ENCODE peak calls at places on chromosomes 4 and X, in five cellular contexts. I, X, Z, S and R are unnamed samples.

GRCh38 chr4:48949518-48950207 is 36.4 kb upstream of the CWH43 start:
- DNase-seq in X (no peak), Z (no peak), I (no peak), S (no peak), R (no peak)

GRCh38 chr4:39976141-39976944 is 1.4 kb downstream of the PDS5A start:
- DNase-seq in Z (peak), S (peak), I (peak), X (peak), R (no peak)

GRCh38 chrX:51476930-51477329 is 19.5 kb downstream of the NUDT11 start:
- DNase-seq in X (no peak), I (no peak), Z (no peak), S (no peak), R (no peak)

GRCh38 chr4:68348577-68348976 is 1.3 kb downstream of the YTHDC1 start:
- DNase-seq in I (no peak), S (no peak), X (no peak), Z (no peak), R (no peak)

GRCh38 chr4:91114386-91114785 is 987.2 kb downstream of the CCSER1 start:
- DNase-seq in X (no peak), Z (no peak), S (no peak), I (no peak), R (no peak)

GRCh38 chrX:43592597-43592996 is 63.5 kb upstream of the MAOA start:
- DNase-seq in I (no peak), Z (no peak), S (no peak), X (no peak), R (no peak)

GRCh38 chr4:113618205-113618604 is 143.3 kb downstream of the CAMK2D start:
- DNase-seq in I (no peak), S (no peak), X (no peak), Z (no peak), R (no peak)

GRCh38 chr4:44425614-44426208 is 22.9 kb downstream of the KCTD8 start:
- DNase-seq in X (no peak), Z (peak), I (no peak), S (no peak), R (no peak)

GRCh38 chrX:40625294-40625693 is 2.1 kb downstream of the MPC1L start:
- DNase-seq in I (no peak), X (no peak), S (no peak), Z (no peak), R (no peak)

GRCh38 chr4:152564336-152564735 is 28.4 kb upstream of the FBXW7 start:
- DNase-seq in X (no peak), S (no peak), Z (no peak), I (no peak), R (no peak)

GRCh38 chr4:76718806-76719205 is 179.1 kb downstream of the SOWAHB start:
- DNase-seq in S (no peak), Z (no peak), I (no peak), X (no peak), R (no peak)

GRCh38 chr4:8908206-8908893 is 36.7 kb upstream of the HMX1 start:
- DNase-seq in S (no peak), Z (no peak), X (peak), I (no peak), R (no peak)

GRCh38 chr4:1244081-1244977 is 4.6 kb downstream of the CTBP1 start:
- DNase-seq in Z (no peak), X (no peak), S (no peak), I (no peak), R (no peak)

GRCh38 chr4:661231-661630 is 12.8 kb downstream of the ATP5ME start:
- DNase-seq in Z (no peak), S (no peak), X (no peak), I (no peak), R (no peak)

GRCh38 chr4:184320630-184321029 is 103.0 kb upstream of the ENPP6 start:
- DNase-seq in X (no peak), I (no peak), Z (no peak), S (no peak), R (no peak)

GRCh38 chr4:40525811-40526598 is 103.7 kb downstream of the RBM47 start:
- DNase-seq in S (no peak), Z (no peak), X (no peak), I (no peak), R (no peak)